ENCODE peak calls at places on chromosome 1, in eight cellular contexts. W is AG04450; V is SK-N-SH; J is IMR-90; P is astrocyte; C is Panc1; R is AG09319; Y is CD8-positive, alpha-beta T cell. X is an unnamed sample.

GRCh38 chr1:8211620-8212442 is 106.1 kb upstream of the SLC45A1 start:
- DNase-seq in W (peak; percentile 95), V (no peak), J (peak; percentile 99), P (peak; percentile 99), C (peak; percentile 97), R (peak; percentile 90), Y (no peak), X (peak; percentile 89)

GRCh38 chr1:94821636-94822305 is 1.6 kb downstream of the SLC44A3 start:
- DNase-seq in W (no peak), V (peak; percentile 28), J (no peak), P (no peak), C (no peak), R (no peak), Y (no peak), X (no peak)

GRCh38 chr1:26027716-26028489 is 6.3 kb downstream of the EXTL1 start:
- DNase-seq in W (no peak), V (no peak), J (no peak), P (no peak), C (no peak), R (no peak), Y (no peak), X (no peak)

GRCh38 chr1:56477164-56478111 is 101.9 kb downstream of the PLPP3 start:
- DNase-seq in W (peak; percentile 44), V (peak; percentile 39), J (peak; percentile 65), P (peak; percentile 63), C (no peak), R (no peak), Y (no peak), X (peak; percentile 81)

GRCh38 chr1:6028042-6028895 is 17.4 kb upstream of the KCNAB2 start:
- DNase-seq in W (no peak), V (no peak), J (peak; percentile 11), P (no peak), C (no peak), R (no peak), Y (peak; percentile 90), X (no peak)

GRCh38 chr1:107949467-107950253 is 15.3 kb downstream of the VAV3 start:
- DNase-seq in W (no peak), V (no peak), J (no peak), P (no peak), C (no peak), R (no peak), Y (no peak), X (no peak)

GRCh38 chr1:121516279-121516967 is 331.6 kb downstream of the SRGAP2C start:
- DNase-seq in W (no peak), V (no peak), J (no peak), P (no peak), C (no peak), R (no peak), Y (peak; percentile 39), X (no peak)

GRCh38 chr1:222045816-222046215 is 303.9 kb upstream of the DUSP10 start:
- DNase-seq in W (no peak), V (no peak), J (no peak), P (no peak), C (no peak), R (no peak), Y (no peak), X (no peak)

GRCh38 chr1:165353731-165354671 is 2.5 kb downstream of the LMX1A start:
- DNase-seq in W (no peak), V (no peak), J (no peak), P (no peak), C (no peak), R (no peak), Y (no peak), X (no peak)

GRCh38 chr1:209248649-209249279 is 334.8 kb upstream of the CAMK1G start:
- DNase-seq in W (peak; percentile 16), V (peak; percentile 53), J (peak; percentile 54), P (peak; percentile 23), C (peak; percentile 71), R (peak; percentile 4), Y (no peak), X (no peak)

GRCh38 chr1:9292361-9293240 is at the start of gene SPSB1:
- DNase-seq in W (no peak), V (peak; percentile 88), J (peak; percentile 78), P (peak; percentile 57), C (no peak), R (peak; percentile 61), Y (peak; percentile 67), X (no peak)

GRCh38 chr1:248850124-248850523 is 8.8 kb downstream of the ZNF692 start:
- DNase-seq in W (no peak), V (no peak), J (no peak), P (no peak), C (no peak), R (no peak), Y (no peak), X (peak; percentile 69)

GRCh38 chr1:195053478-195053877 is 1554.8 kb downstream of the KCNT2 start:
- DNase-seq in W (peak; percentile 1), V (no peak), J (peak; percentile 13), P (no peak), C (no peak), R (no peak), Y (no peak), X (no peak)

GRCh38 chr1:21574464-21575151 is 65.4 kb downstream of the ALPL start:
- DNase-seq in W (no peak), V (no peak), J (no peak), P (no peak), C (no peak), R (no peak), Y (no peak), X (no peak)

GRCh38 chr1:161266096-161266679 is 7.6 kb downstream of the PCP4L1 start:
- DNase-seq in W (no peak), V (no peak), J (no peak), P (no peak), C (no peak), R (no peak), Y (no peak), X (no peak)

GRCh38 chr1:58324551-58324950 is 222.0 kb downstream of the OMA1 start:
- DNase-seq in W (no peak), V (no peak), J (no peak), P (no peak), C (no peak), R (no peak), Y (no peak), X (no peak)

GRCh38 chr1:210600421-210601195 is 271.9 kb downstream of the HHAT start:
- DNase-seq in W (no peak), V (no peak), J (peak; percentile 45), P (peak; percentile 19), C (no peak), R (no peak), Y (no peak), X (no peak)

GRCh38 chr1:66135165-66135564 is 342.5 kb downstream of the PDE4B start:
- DNase-seq in W (no peak), V (no peak), J (no peak), P (no peak), C (no peak), R (no peak), Y (no peak), X (no peak)
- TF ChIP-seq CTCF in W (no peak), V (no peak), J (no peak), P (no peak), C (no peak), R (no peak), Y (no peak), X (no peak)

DNA sequence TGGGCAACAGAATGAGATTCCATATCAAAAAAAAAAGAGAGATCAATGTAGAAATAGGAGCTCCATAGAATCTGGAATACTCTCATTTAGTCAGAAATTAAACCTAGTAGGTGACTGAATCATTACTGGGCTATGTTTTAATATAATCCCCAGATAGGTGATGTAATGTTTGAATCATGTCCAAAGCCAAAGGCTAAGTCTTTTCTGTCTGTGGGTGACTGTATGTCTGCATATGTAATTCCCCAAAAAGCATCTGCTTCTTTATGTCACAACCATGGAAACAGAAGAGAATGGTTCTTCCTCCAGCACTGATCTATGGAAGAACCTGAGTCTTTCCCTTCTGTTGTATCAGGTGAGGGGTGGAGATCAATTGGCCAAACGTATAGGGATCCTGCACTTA is 5.8 kb downstream of the LAMC2 start:
- DNase-seq in W (peak; percentile 68), V (no peak), J (peak; percentile 95), P (peak; percentile 91), C (no peak), R (no peak), Y (no peak), X (no peak)
- TF ChIP-seq CTCF in W (no peak), V (no peak), J (no peak), P (no peak), C (no peak), R (no peak), Y (no peak), X (no peak)

GRCh38 chr1:2801046-2801445 is 447 bp downstream of the TTC34 start:
- DNase-seq in W (no peak), V (no peak), J (no peak), P (no peak), C (no peak), R (no peak), Y (no peak), X (no peak)

GRCh38 chr1:2802421-2802961 is 998 bp upstream of the TTC34 start:
- DNase-seq in W (no peak), V (no peak), J (no peak), P (no peak), C (no peak), R (no peak), Y (no peak), X (no peak)

GRCh38 chr1:2800664-2801045 is 838 bp downstream of the TTC34 start:
- DNase-seq in W (no peak), V (no peak), J (no peak), P (no peak), C (no peak), R (no peak), Y (no peak), X (no peak)

GRCh38 chr1:2803086-2803930 is 1.8 kb upstream of the TTC34 start:
- DNase-seq in W (no peak), V (no peak), J (no peak), P (no peak), C (no peak), R (no peak), Y (no peak), X (no peak)

GRCh38 chr1:2801535-2802291 is at the start of gene TTC34:
- DNase-seq in W (no peak), V (peak; percentile 76), J (no peak), P (no peak), C (no peak), R (no peak), Y (peak; percentile 45), X (no peak)
- TF ChIP-seq CTCF in W (no peak), V (peak; percentile 53), J (no peak), P (no peak), C (peak; percentile 91), R (no peak), Y (no peak), X (no peak)

DNA sequence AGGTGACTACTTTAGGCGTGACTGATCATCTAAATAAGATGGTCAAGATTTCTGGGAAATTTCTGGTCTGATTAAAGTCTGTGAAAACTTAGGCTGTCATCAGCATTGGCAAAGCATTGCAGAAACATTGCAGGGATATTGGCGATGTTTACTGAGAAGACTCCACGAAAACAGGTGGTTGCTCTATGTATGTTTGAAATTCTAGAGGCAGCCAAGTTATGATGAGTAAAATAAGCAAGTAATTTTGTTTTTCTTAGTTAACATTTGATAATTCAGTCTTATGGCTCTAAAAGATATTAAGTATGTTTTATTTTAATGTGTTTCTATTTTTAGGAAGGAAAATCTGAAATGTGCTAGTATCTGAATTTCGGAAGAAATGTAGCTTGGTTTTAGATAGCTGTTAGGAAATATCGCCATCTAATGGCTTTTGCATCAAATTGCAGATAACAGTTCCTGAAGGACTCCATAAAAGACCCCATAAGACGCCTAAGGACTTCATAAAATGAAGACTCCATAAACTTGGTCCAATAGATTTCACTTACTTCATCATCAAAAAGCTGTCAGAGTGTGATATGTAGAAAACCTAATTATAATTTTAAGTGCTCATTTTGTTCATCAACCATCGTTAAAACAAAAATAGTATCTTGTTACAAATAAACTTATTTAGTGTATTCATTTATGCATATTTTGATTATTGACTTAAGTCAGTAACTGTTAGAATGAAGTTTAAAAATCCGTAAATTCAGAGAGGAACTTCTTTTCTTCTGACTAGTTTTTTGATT is 344.6 kb downstream of the RYR2 start:
- DNase-seq in W (no peak), V (peak; percentile 39), J (peak; percentile 32), P (peak; percentile 1), C (peak; percentile 38), R (no peak), Y (no peak), X (no peak)
- TF ChIP-seq CTCF in W (peak; percentile 75), V (peak; percentile 67), J (peak; percentile 66), P (peak; percentile 69), C (peak; percentile 82), R (peak; percentile 60), Y (no peak), X (peak; percentile 68)

X was measured in osteocyte.